ENCODE peak calls at places on chromosomes 13 and 19, in eight cellular contexts. A is amygdala; I is stimulated activated naive CD4-positive, alpha-beta T cell; B is activated CD4-positive, alpha-beta T cell treated with anti-CD3 and anti-CD28 coated beads, Interleukin-2, amount 50 U/mL, for 1 hour; F is ascending aorta; W is NCI-H1105 treated with DMSO at 0.1 percent for 48 hours; T is IMR-90; O is activated naive CD8-positive, alpha-beta T cell treated with anti-CD3 and anti-CD28 coated beads, Interleukin-2, amount 50 U/mL, for 24 hours. M is an unnamed sample.

GRCh38 chr13:26508885-26509284 is 48.6 kb upstream of the WASF3 start:
- DNase-seq in A (no peak), I (no peak), B (no peak), F (no peak), W (no peak), T (peak), O (no peak), M (no peak)

GRCh38 chr13:80975903-80976302 is 635.0 kb upstream of the SPRY2 start:
- DNase-seq in A (no peak), I (no peak), B (no peak), F (no peak), W (no peak), T (no peak), O (no peak), M (no peak)

GRCh38 chr19:31529121-31529520 is 179.9 kb upstream of the TSHZ3 start:
- DNase-seq in A (no peak), I (no peak), B (no peak), F (no peak), W (no peak), T (no peak), O (no peak), M (no peak)

GRCh38 chr19:30083125-30083681 is 141.2 kb downstream of the URI1 start:
- DNase-seq in A (no peak), I (no peak), B (no peak), F (no peak), W (no peak), T (no peak), O (no peak), M (no peak)

GRCh38 chr19:49344516-49345423 is 9.6 kb downstream of the CD37 start:
- DNase-seq in A (no peak), I (no peak), B (no peak), F (no peak), W (no peak), T (no peak), O (no peak), M (no peak)

GRCh38 chr13:39039033-39039432 is 777 bp downstream of the NHLRC3 start:
- DNase-seq in A (no peak), I (no peak), B (no peak), F (no peak), W (no peak), T (no peak), O (no peak), M (no peak)

GRCh38 chr13:24670927-24671326 is 9.3 kb upstream of the ATP12A start:
- DNase-seq in A (no peak), I (no peak), B (no peak), F (no peak), W (no peak), T (no peak), O (peak), M (no peak)

GRCh38 chr13:100722517-100722916 is 47.9 kb upstream of the TMTC4 start:
- DNase-seq in A (no peak), I (no peak), B (no peak), F (no peak), W (no peak), T (no peak), O (no peak), M (no peak)

GRCh38 chr13:97878421-97879375 is 74.8 kb upstream of the IPO5 start:
- DNase-seq in A (no peak), I (no peak), B (no peak), F (no peak), W (no peak), T (peak), O (no peak), M (no peak)

M was measured in activated naive CD4-positive, alpha-beta T cell treated with anti-CD3 and anti-CD28 coated beads, Interleukin-2, amount 50 U/mL, for 16 hours.